ENCODE peak calls at places on chromosomes 3 and 15, in nine cellular contexts. F is esophagus muscularis mucosa, O is astrocyte of the spinal cord, U is GM10248, X is mammary epithelial cell, S is coronary artery, R is psoas muscle, L is IMR-90, G is WTC11. I is an unnamed sample.

GRCh38 chr3:174398761-174399160 is 460.4 kb upstream of the NAALADL2 start:
- DNase-seq in L (peak; percentile 21), R (no peak), U (no peak), F (no peak), S (no peak), O (no peak), G (no peak), X (no peak), I (no peak)

GRCh38 chr3:169923189-169923588 is 11.8 kb downstream of the SAMD7 start:
- DNase-seq in R (peak; percentile 35), X (no peak), U (no peak), L (no peak), F (no peak), G (no peak), O (no peak), S (no peak), I (no peak)

GRCh38 chr3:98657429-98657828 is 64.0 kb upstream of the CPOX start:
- DNase-seq in R (no peak), G (peak; percentile 76), F (no peak), S (no peak), L (no peak), U (peak; percentile 71), O (no peak), X (peak; percentile 24), I (peak; percentile 65)

GRCh38 chr3:60010778-60011177 is 961.0 kb upstream of the CFAP20DC start:
- DNase-seq in U (peak; percentile 39), L (no peak), R (no peak), X (no peak), S (no peak), O (no peak), F (no peak), G (no peak), I (peak; percentile 78)

GRCh38 chr15:74873756-74874424 is 725 bp upstream of the SCAMP2 start:
- DNase-seq in O (no peak), L (no peak), G (peak; percentile 37), S (peak; percentile 78), U (no peak), X (no peak), F (no peak), R (no peak), I (peak; percentile 49)

GRCh38 chr15:89492934-89493631 is 3.3 kb downstream of the RHCG start:
- DNase-seq in F (no peak), L (no peak), O (no peak), U (no peak), S (peak; percentile 66), X (no peak), G (no peak), R (no peak), I (no peak)

GRCh38 chr3:171810278-171811058 is at the start of gene PLD1:
- DNase-seq in G (peak; percentile 60), R (peak; percentile 78), O (no peak), X (peak; percentile 94), F (peak; percentile 96), S (no peak), L (peak; percentile 79), U (peak; percentile 72), I (peak; percentile 39)

GRCh38 chr3:125325746-125326145 is 49.4 kb downstream of the ZNF148 start:
- DNase-seq in G (no peak), O (no peak), S (no peak), X (no peak), R (no peak), L (no peak), F (no peak), U (no peak), I (no peak)

GRCh38 chr3:182078314-182078713 is 366.6 kb downstream of the SOX2 start:
- DNase-seq in S (no peak), O (no peak), L (no peak), G (no peak), R (no peak), U (no peak), X (no peak), F (no peak), I (no peak)

GRCh38 chr3:187516446-187516845 is 148.3 kb downstream of the RTP4 start:
- DNase-seq in U (no peak), R (no peak), O (no peak), L (peak; percentile 1), S (no peak), X (no peak), G (no peak), F (peak; percentile 34), I (no peak)

GRCh38 chr3:169044341-169045113 is 619.0 kb downstream of the MECOM start:
- DNase-seq in O (peak; percentile 73), X (peak; percentile 77), U (no peak), R (no peak), L (peak; percentile 85), S (no peak), G (no peak), F (no peak), I (no peak)

GRCh38 chr15:46670256-46670655 is 1035.4 kb downstream of the SQOR start:
- DNase-seq in L (no peak), S (no peak), F (no peak), O (no peak), X (no peak), G (no peak), U (no peak), R (no peak), I (no peak)

GRCh38 chr3:156024904-156025303 is 95.5 kb upstream of the KCNAB1 start:
- DNase-seq in U (no peak), L (peak; percentile 8), S (no peak), R (no peak), F (no peak), G (no peak), O (peak; percentile 7), X (peak; percentile 20), I (no peak)

GRCh38 chr3:197454014-197454413 is 101.8 kb downstream of the BDH1 start:
- DNase-seq in O (no peak), G (no peak), F (no peak), U (peak; percentile 31), L (no peak), R (no peak), S (no peak), X (no peak), I (peak; percentile 45)
- TF ChIP-seq CTCF in O (peak; percentile 36), G (no peak), F (no peak), U (peak; percentile 60), L (no peak), R (peak; percentile 54), S (no peak), X (peak; percentile 3), I (peak; percentile 35)

GRCh38 chr3:27713066-27713400 is 9.1 kb downstream of the EOMES start:
- DNase-seq in S (no peak), L (no peak), R (no peak), O (no peak), F (no peak), U (no peak), X (no peak), G (no peak), I (no peak)
- TF ChIP-seq CTCF in S (no peak), L (no peak), R (no peak), O (no peak), F (no peak), U (no peak), X (no peak), G (no peak), I (no peak)

DNA sequence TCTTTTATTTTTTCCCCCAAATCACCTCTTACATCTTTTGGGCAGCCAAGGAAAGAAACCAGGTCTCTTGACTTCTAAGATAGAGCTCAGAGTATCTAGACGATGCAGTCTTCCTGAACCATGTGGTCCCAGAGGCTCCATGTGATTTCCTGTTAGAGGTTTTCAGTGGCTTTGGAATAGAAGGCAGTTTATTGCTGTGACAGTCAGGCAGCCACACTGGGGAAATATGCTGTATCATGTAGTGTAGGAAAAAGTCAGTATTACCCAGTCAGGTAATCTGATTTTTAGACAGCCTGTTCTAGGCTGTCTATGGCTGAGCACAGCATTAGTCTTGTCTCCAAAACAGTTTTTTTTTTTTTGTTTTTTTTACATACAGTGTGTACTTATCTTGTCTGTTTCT is 294.3 kb downstream of the THSD4 start:
- DNase-seq in G (no peak), R (no peak), X (no peak), L (no peak), S (no peak), U (no peak), O (no peak), F (no peak), I (no peak)
- TF ChIP-seq CTCF in G (no peak), R (no peak), X (no peak), L (no peak), S (no peak), U (no peak), O (no peak), F (no peak), I (no peak)

GRCh38 chr15:49877871-49878511 is 241.0 kb downstream of the ATP8B4 start:
- DNase-seq in X (no peak), U (no peak), G (no peak), O (no peak), L (peak; percentile 69), S (no peak), R (no peak), F (peak; percentile 91), I (no peak)

GRCh38 chr15:49876401-49877038 is 242.5 kb downstream of the ATP8B4 start:
- DNase-seq in G (peak; percentile 53), S (no peak), U (no peak), F (peak; percentile 45), L (no peak), O (no peak), X (peak; percentile 38), R (no peak), I (no peak)

GRCh38 chr15:49877117-49877860 is 241.7 kb downstream of the ATP8B4 start:
- DNase-seq in L (peak; percentile 60), S (no peak), F (peak; percentile 47), U (no peak), O (no peak), R (no peak), G (no peak), X (no peak), I (no peak)

DNA sequence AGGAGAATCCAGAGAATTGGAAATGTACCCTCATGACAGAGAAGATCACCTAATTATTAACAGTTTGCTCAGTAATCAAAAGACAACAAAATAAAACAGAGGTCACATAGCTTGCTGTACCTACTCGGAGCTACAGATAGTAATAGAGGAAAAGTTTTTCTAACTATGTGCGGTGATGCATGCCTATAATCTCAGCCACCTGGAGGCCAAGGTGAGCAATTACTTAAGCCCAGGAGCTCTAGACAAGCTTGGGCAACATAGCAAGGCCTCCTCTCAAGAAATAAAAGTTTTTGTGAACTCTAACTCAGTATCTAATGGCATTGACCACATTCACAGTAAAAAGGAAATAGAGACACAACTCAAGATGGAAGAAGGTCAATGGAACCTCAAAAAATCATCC is 243.6 kb downstream of the ATP8B4 start:
- DNase-seq in X (peak; percentile 25), O (no peak), L (no peak), U (no peak), G (no peak), F (no peak), S (no peak), R (no peak), I (no peak)
- TF ChIP-seq CTCF in X (peak; percentile 52), O (no peak), L (no peak), U (no peak), G (peak; percentile 44), F (no peak), S (no peak), R (no peak), I (no peak)

GRCh38 chr3:9270704-9271103 is 21.3 kb upstream of the SRGAP3 start:
- DNase-seq in X (no peak), S (no peak), L (no peak), G (no peak), O (no peak), U (no peak), F (no peak), R (no peak), I (no peak)
- TF ChIP-seq CTCF in X (no peak), S (no peak), L (no peak), G (no peak), O (no peak), U (no peak), F (no peak), R (no peak), I (no peak)

I was measured in activated CD8-positive, alpha-beta T cell treated with anti-CD3 and anti-CD28 coated beads for 36 hours.